ENCODE peak calls at places on chromosomes 4 and X, in nine cellular contexts. E is ureter; F is GM13977; J is foreskin keratinocyte; D is NCI-H1048; G is NCI-H2029; H is neural crest cell; R is effector memory CD4-positive, alpha-beta T cell; U is IMR-90. Y is an unnamed sample.

GRCh38 chr4:77579406-77580076 is 26.1 kb upstream of the CXCL13 start:
- DNase-seq in E (no peak), F (no peak), J (peak), D (no peak), G (no peak), H (no peak), R (no peak), U (peak), Y (no peak)

GRCh38 chr4:124851741-124852140 is 139.2 kb upstream of the ANKRD50 start:
- DNase-seq in E (no peak), F (no peak), J (no peak), D (no peak), G (no peak), H (no peak), R (no peak), U (no peak), Y (peak)

GRCh38 chr4:55407119-55407518 is 11.4 kb downstream of the TMEM165 start:
- DNase-seq in E (no peak), F (no peak), J (no peak), D (no peak), G (no peak), H (no peak), R (no peak), U (no peak), Y (no peak)

GRCh38 chr4:99301376-99302164 is 10.8 kb upstream of the ADH1A start:
- DNase-seq in E (no peak), F (no peak), J (no peak), D (no peak), G (no peak), H (no peak), R (no peak), U (peak), Y (no peak)

GRCh38 chr4:866761-867390 is 40.9 kb upstream of the CPLX1 start:
- DNase-seq in E (no peak), F (no peak), J (peak), D (no peak), G (no peak), H (no peak), R (no peak), U (no peak), Y (no peak)

GRCh38 chr4:124631760-124632159 is 80.8 kb downstream of the ANKRD50 start:
- DNase-seq in E (peak), F (no peak), J (peak), D (no peak), G (no peak), H (no peak), R (no peak), U (peak), Y (no peak)

GRCh38 chr4:33200377-33200776 is 2480.2 kb downstream of the PCDH7 start:
- DNase-seq in E (no peak), F (no peak), J (no peak), D (no peak), G (no peak), H (no peak), R (no peak), U (no peak), Y (no peak)

GRCh38 chr4:119750771-119751170 is 122.2 kb upstream of the PDE5A start:
- DNase-seq in E (no peak), F (no peak), J (peak), D (no peak), G (no peak), H (no peak), R (no peak), U (peak), Y (no peak)

GRCh38 chr4:86448891-86449290 is 89.0 kb upstream of the MAPK10 start:
- DNase-seq in E (no peak), F (no peak), J (no peak), D (no peak), G (no peak), H (no peak), R (no peak), U (no peak), Y (no peak)

GRCh38 chr4:109440948-109441347 is 7.3 kb downstream of the SEC24B start:
- DNase-seq in E (no peak), F (no peak), J (peak), D (no peak), G (no peak), H (no peak), R (no peak), U (no peak), Y (no peak)

GRCh38 chr4:66750273-66750672 is 795.0 kb downstream of the CENPC start:
- DNase-seq in E (no peak), F (no peak), J (peak), D (no peak), G (no peak), H (no peak), R (no peak), U (no peak), Y (no peak)

GRCh38 chrX:97551821-97552220 is 668.1 kb downstream of the RPA4 start:
- DNase-seq in E (no peak), F (no peak), J (no peak), D (no peak), G (no peak), H (no peak), R (no peak), U (no peak), Y (no peak)

GRCh38 chr4:15515106-15515505 is 45.4 kb downstream of the CC2D2A start:
- DNase-seq in E (no peak), F (no peak), J (no peak), D (no peak), G (no peak), H (no peak), R (no peak), U (peak), Y (no peak)

GRCh38 chr4:29852537-29852936 is 867.6 kb upstream of the PCDH7 start:
- DNase-seq in E (no peak), F (no peak), J (no peak), D (no peak), G (peak), H (no peak), R (no peak), U (no peak), Y (no peak)

GRCh38 chrX:7927259-7928167 is at the start of gene PNPLA4:
- DNase-seq in E (peak), F (peak), J (peak), D (peak), G (no peak), H (peak), R (peak), U (peak), Y (peak)

GRCh38 chr4:3730422-3730821 is 35.8 kb upstream of the ADRA2C start:
- DNase-seq in E (no peak), F (no peak), J (no peak), D (no peak), G (no peak), H (no peak), R (no peak), U (no peak), Y (no peak)

GRCh38 chrX:154437971-154438893 is 1.3 kb downstream of the GDI1 start:
- DNase-seq in E (no peak), F (no peak), J (no peak), D (no peak), G (no peak), H (no peak), R (no peak), U (no peak), Y (no peak)

GRCh38 chrX:10726647-10727046 is 106.3 kb upstream of the MID1 start:
- DNase-seq in E (no peak), F (no peak), J (no peak), D (no peak), G (no peak), H (no peak), R (no peak), U (peak), Y (no peak)

GRCh38 chr4:151567056-151567455 is 158.1 kb downstream of the FHIP1A start:
- DNase-seq in E (no peak), F (peak), J (no peak), D (no peak), G (no peak), H (no peak), R (no peak), U (no peak), Y (no peak)

GRCh38 chrX:34365482-34365881 is 233.4 kb upstream of the FAM47A start:
- DNase-seq in E (no peak), F (no peak), J (no peak), D (no peak), G (no peak), H (peak), R (no peak), U (peak), Y (peak)

GRCh38 chr4:95255396-95256107 is 293.2 kb downstream of the UNC5C start:
- DNase-seq in E (no peak), F (no peak), J (peak), D (no peak), G (no peak), H (no peak), R (no peak), U (peak), Y (no peak)

Y was measured in LNCaP clone FGC.